ENCODE peak calls at places on chromosomes 11 and 22, in six cellular contexts. B is H1, H is H9, L is neuronal stem cell, S is mesenchymal stem cell, V is trophoblast cell. C is an unnamed sample.

GRCh38 chr11:69144719-69145365 is 10.9 kb upstream of the SMIM38 start:
- DNase-seq in H (no peak), S (no peak), B (no peak), L (no peak), V (no peak), C (peak; percentile 70)

GRCh38 chr22:39090426-39091064 is 6.5 kb upstream of the APOBEC3H start:
- DNase-seq in H (no peak), B (no peak), V (no peak), L (no peak), S (no peak), C (no peak)

GRCh38 chr11:108432783-108433182 is 34.5 kb downstream of the C11orf65 start:
- DNase-seq in B (no peak), H (no peak), S (peak; percentile 49), L (no peak), V (peak; percentile 87), C (peak; percentile 42)

GRCh38 chr11:121800240-121800639 is 315.8 kb downstream of the BLID start:
- DNase-seq in S (no peak), B (no peak), H (no peak), V (no peak), L (no peak), C (no peak)

GRCh38 chr22:39361495-39361894 is 11.7 kb downstream of the SYNGR1 start:
- DNase-seq in V (no peak), H (no peak), B (no peak), S (no peak), L (no peak), C (no peak)

GRCh38 chr11:94131363-94132115 is 2.9 kb downstream of the PANX1 start:
- DNase-seq in L (no peak), S (peak; percentile 54), H (no peak), V (no peak), B (peak; percentile 6), C (peak; percentile 50)

GRCh38 chr11:64814712-64815187 is 4.4 kb upstream of the MEN1 start:
- DNase-seq in L (no peak), H (no peak), B (no peak), S (peak; percentile 51), V (no peak), C (no peak)

GRCh38 chr11:64854534-64855502 is 10.4 kb upstream of the CDC42BPG start:
- DNase-seq in V (peak; percentile 94), H (no peak), L (no peak), B (no peak), S (peak; percentile 94), C (peak; percentile 91)

GRCh38 chr11:46239801-46240061 is 37.7 kb upstream of the CREB3L1 start:
- DNase-seq in L (no peak), H (no peak), B (no peak), V (no peak), S (peak; percentile 69), C (peak; percentile 22)

GRCh38 chr11:81707881-81708280 is 1025.8 kb downstream of the FAM181B start:
- DNase-seq in S (no peak), H (peak; percentile 38), V (no peak), B (no peak), L (no peak), C (no peak)

GRCh38 chr22:24005201-24005600 is at the start of gene GSTT4:
- DNase-seq in V (no peak), H (no peak), L (no peak), B (no peak), S (no peak), C (no peak)

GRCh38 chr11:6249822-6250555 is 9.6 kb upstream of the CCKBR start:
- DNase-seq in L (no peak), H (no peak), B (no peak), S (peak; percentile 64), V (peak; percentile 95), C (peak; percentile 85)

GRCh38 chr11:71545405-71545966 is 2.7 kb upstream of the KRTAP5-9 start:
- DNase-seq in H (no peak), L (no peak), V (no peak), B (no peak), S (no peak), C (no peak)

GRCh38 chr11:126359431-126360048 is 4.1 kb downstream of the ST3GAL4 start:
- DNase-seq in H (no peak), S (no peak), V (no peak), B (no peak), L (no peak), C (peak; percentile 37)

GRCh38 chr11:120235024-120235628 is 4.8 kb upstream of the POU2F3 start:
- DNase-seq in L (peak; percentile 57), S (peak; percentile 49), B (peak; percentile 92), H (peak; percentile 93), V (peak; percentile 91), C (peak; percentile 43)

GRCh38 chr11:110497204-110497987 is 67.6 kb downstream of the FDX1 start:
- DNase-seq in L (no peak), B (no peak), V (peak; percentile 45), S (no peak), H (no peak), C (no peak)

GRCh38 chr11:93614111-93614784 is 47.2 kb upstream of the CEP295 start:
- DNase-seq in H (peak; percentile 47), L (no peak), B (no peak), V (peak; percentile 68), S (no peak), C (no peak)

GRCh38 chr22:19571207-19571795 is 47.1 kb upstream of the CLDN5 start:
- DNase-seq in L (no peak), V (no peak), H (no peak), S (peak; percentile 50), B (no peak), C (peak; percentile 63)

GRCh38 chr22:40904101-40904500 is 42.2 kb upstream of the DNAJB7 start:
- DNase-seq in V (peak; percentile 81), B (no peak), H (no peak), S (no peak), L (no peak), C (no peak)

GRCh38 chr11:129611661-129612566 is 203.7 kb upstream of the TMEM45B start:
- DNase-seq in S (no peak), B (no peak), V (no peak), L (no peak), H (no peak), C (no peak)

GRCh38 chr11:77658213-77659013 is 20.8 kb upstream of the CLNS1A start:
- DNase-seq in H (no peak), L (no peak), S (peak; percentile 33), B (no peak), V (peak; percentile 61), C (peak; percentile 64)

DNA sequence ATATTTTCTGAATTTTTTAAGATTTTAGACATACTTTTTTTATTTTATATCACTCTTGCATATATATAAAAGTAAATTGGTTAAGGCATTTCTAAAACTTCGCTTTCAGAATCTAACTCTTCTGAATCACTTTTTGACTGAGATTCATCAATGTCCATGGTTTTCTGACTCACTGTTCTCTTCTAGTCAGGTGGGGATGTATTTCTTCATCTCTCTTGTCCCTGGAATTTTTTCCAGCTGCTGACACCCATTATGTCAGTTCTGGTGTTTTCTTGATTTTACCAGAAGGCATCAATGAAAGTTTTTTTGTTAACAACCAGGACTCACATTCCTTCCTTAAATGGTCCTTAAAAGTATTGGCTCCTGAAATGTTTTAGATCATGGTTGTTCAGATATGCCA is 12.8 kb downstream of the MICAL2 start:
- DNase-seq in B (no peak), V (peak; percentile 51), L (no peak), H (no peak), S (peak; percentile 85), C (peak; percentile 85)
- H3K14ac ChIP-seq in B (no peak overlapping the region), V (no peak overlapping the region), L (no peak overlapping the region), H (no peak overlapping the region), S (no peak overlapping the region), C (peak overlapping the region; percentile 75)

GRCh38 chr11:1375955-1376258 is 13.8 kb upstream of the BRSK2 start:
- DNase-seq in L (no peak), V (no peak), H (no peak), B (no peak), S (no peak), C (no peak)

GRCh38 chr11:1375161-1375954 is 14.4 kb upstream of the BRSK2 start:
- DNase-seq in V (no peak), S (no peak), B (no peak), H (no peak), L (no peak), C (no peak)

GRCh38 chr11:1381793-1382425 is 7.8 kb upstream of the BRSK2 start:
- DNase-seq in B (no peak), L (no peak), V (no peak), S (no peak), H (no peak), C (no peak)

GRCh38 chr11:1373536-1374214 is 16.1 kb upstream of the BRSK2 start:
- DNase-seq in S (no peak), B (no peak), L (no peak), H (no peak), V (no peak), C (peak; percentile 32)

GRCh38 chr11:1377231-1377780 is 12.4 kb upstream of the BRSK2 start:
- DNase-seq in L (no peak), S (no peak), V (no peak), B (no peak), H (no peak), C (no peak)
- H3K14ac ChIP-seq in L (no peak overlapping the region), S (no peak overlapping the region), V (no peak overlapping the region), B (no peak overlapping the region), H (no peak overlapping the region), C (no peak overlapping the region)

DNA sequence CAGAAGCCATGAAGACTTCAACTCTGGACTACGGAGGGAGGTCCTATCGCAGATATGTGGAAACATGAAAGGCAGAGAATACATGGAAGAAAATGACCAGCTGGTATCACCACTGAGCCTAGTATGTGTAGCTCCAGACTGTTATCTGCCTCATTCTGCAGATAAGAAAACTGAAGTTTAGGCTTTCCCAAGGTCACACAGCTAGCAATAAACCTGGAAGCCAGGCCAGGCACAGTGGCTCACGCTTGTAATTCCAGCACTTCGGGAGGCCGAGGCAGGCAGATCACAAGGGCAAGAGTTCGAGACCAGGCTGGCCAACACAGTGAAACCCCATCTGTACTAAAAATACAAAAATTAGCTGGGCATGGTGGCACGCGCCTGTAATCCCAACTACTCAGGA is 15.6 kb upstream of the VWCE start:
- DNase-seq in H (no peak), L (no peak), V (no peak), S (no peak), B (no peak), C (no peak)
- H3K14ac ChIP-seq in H (no peak overlapping the region), L (no peak overlapping the region), V (no peak overlapping the region), S (no peak overlapping the region), B (no peak overlapping the region), C (no peak overlapping the region)

GRCh38 chr11:134997652-134998320 is 585.7 kb upstream of the B3GAT1 start:
- DNase-seq in L (no peak), V (no peak), H (no peak), B (no peak), S (no peak), C (no peak)

GRCh38 chr11:135004495-135004894 is 592.5 kb upstream of the B3GAT1 start:
- DNase-seq in V (no peak), H (no peak), S (no peak), B (no peak), L (no peak), C (no peak)

GRCh38 chr11:135002236-135002635 is 590.2 kb upstream of the B3GAT1 start:
- DNase-seq in S (no peak), L (no peak), B (no peak), H (no peak), V (no peak), C (no peak)

GRCh38 chr11:134999490-135000066 is 587.5 kb upstream of the B3GAT1 start:
- DNase-seq in V (no peak), B (no peak), S (no peak), L (no peak), H (no peak), C (no peak)

DNA sequence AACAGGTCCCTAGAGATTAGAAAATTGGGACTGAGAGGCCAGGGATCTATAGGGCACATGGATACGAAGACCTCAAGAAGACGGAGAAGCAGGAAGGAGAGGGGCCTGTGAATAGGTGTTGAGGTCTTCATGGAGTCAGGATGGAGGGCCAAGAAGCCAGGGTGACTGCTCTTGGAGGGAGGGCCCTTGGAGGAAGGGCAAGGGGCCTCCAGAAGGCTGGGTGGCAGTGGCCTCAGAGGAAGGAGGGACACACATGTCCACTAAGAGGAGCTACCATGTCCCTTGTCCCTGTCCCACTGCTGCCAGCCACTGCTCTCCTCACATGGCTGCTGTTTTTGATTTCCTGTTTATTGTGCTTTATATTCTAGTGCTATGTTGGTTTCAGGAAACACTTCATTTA is 589.5 kb upstream of the B3GAT1 start:
- DNase-seq in V (no peak), H (no peak), S (no peak), B (no peak), L (no peak), C (no peak)
- H3K14ac ChIP-seq in V (no peak overlapping the region), H (no peak overlapping the region), S (no peak overlapping the region), B (no peak overlapping the region), L (no peak overlapping the region), C (no peak overlapping the region)

C was measured in IMR-90.